ENCODE peak calls at places on chromosomes 4 and X, in eight cellular contexts. B is adrenal gland, N is NB4, A is mesothelial cell of epicardium, P is dorsolateral prefrontal cortex, C is nephron progenitor cell, M is fibroblast of the aortic adventitia, F is tibial nerve. E is an unnamed sample.

GRCh38 chr4:140176735-140177134 is 22.8 kb upstream of the MAML3 start:
- DNase-seq in P (no peak), N (peak), C (no peak), A (no peak), M (peak), B (no peak), F (no peak), E (no peak)

GRCh38 chrX:10506781-10507180 is 113.6 kb downstream of the MID1 start:
- DNase-seq in B (no peak), P (no peak), M (peak), A (no peak), F (no peak), N (no peak), C (no peak), E (no peak)

GRCh38 chr4:74874785-74875367 is 58.0 kb upstream of the PARM1 start:
- DNase-seq in B (peak), A (no peak), C (peak), N (peak), F (no peak), P (peak), M (peak), E (no peak)

GRCh38 chr4:142549726-142550463 is 296.2 kb downstream of the INPP4B start:
- DNase-seq in F (no peak), C (no peak), P (no peak), M (peak), A (no peak), N (no peak), B (no peak), E (no peak)

GRCh38 chr4:67723949-67724348 is 23.0 kb upstream of the UBA6 start:
- DNase-seq in M (no peak), F (no peak), C (no peak), P (no peak), A (no peak), N (no peak), B (no peak), E (no peak)

GRCh38 chr4:100762738-100763137 is 244.9 kb upstream of the EMCN start:
- DNase-seq in B (no peak), P (no peak), F (no peak), N (no peak), A (no peak), M (no peak), C (no peak), E (no peak)

GRCh38 chr4:54971474-54971950 is 153.9 kb downstream of the KDR start:
- DNase-seq in N (peak), A (no peak), M (peak), P (no peak), F (no peak), B (no peak), C (peak), E (no peak)

GRCh38 chrX:65985922-65986588 is 53.8 kb downstream of the VSIG4 start:
- DNase-seq in C (peak), A (no peak), M (peak), F (no peak), N (peak), B (peak), P (no peak), E (no peak)

GRCh38 chrX:19824603-19825002 is 62.8 kb downstream of the SH3KBP1 start:
- DNase-seq in C (no peak), F (no peak), N (no peak), B (no peak), M (no peak), P (no peak), A (no peak), E (no peak)

GRCh38 chr4:143046454-143046853 is 138.3 kb upstream of the USP38 start:
- DNase-seq in B (no peak), A (no peak), C (no peak), M (peak), N (no peak), F (no peak), P (no peak), E (no peak)

GRCh38 chr4:98314791-98315565 is 53.8 kb downstream of the RAP1GDS1 start:
- DNase-seq in B (no peak), M (peak), P (no peak), N (no peak), F (no peak), C (no peak), A (no peak), E (no peak)

GRCh38 chr4:61773655-61774245 is 573.6 kb downstream of the ADGRL3 start:
- DNase-seq in M (no peak), P (no peak), B (no peak), C (no peak), A (no peak), F (no peak), N (no peak), E (no peak)

GRCh38 chr4:157405070-157405469 is 184.5 kb downstream of the GRIA2 start:
- DNase-seq in B (no peak), A (no peak), M (no peak), N (no peak), C (no peak), P (no peak), F (no peak), E (no peak)

GRCh38 chrX:103157511-103158316 is 57.2 kb upstream of the BEX4 start:
- DNase-seq in F (no peak), N (peak), B (peak), P (peak), A (no peak), C (peak), M (peak), E (no peak)

GRCh38 chr4:25020240-25020639 is 10.5 kb downstream of the LGI2 start:
- DNase-seq in F (no peak), M (peak), P (no peak), B (no peak), N (no peak), A (no peak), C (no peak), E (peak)

GRCh38 chr4:123037809-123038208 is 115.4 kb upstream of the NUDT6 start:
- DNase-seq in F (no peak), A (no peak), B (no peak), P (no peak), N (no peak), C (no peak), M (peak), E (no peak)

GRCh38 chrX:38220024-38220935 is at the start of gene SRPX:
- DNase-seq in A (no peak), N (peak), M (peak), P (no peak), C (peak), F (no peak), B (peak), E (peak)

GRCh38 chr4:73816814-73817213 is 19.7 kb upstream of the CXCL6 start:
- DNase-seq in F (no peak), A (no peak), B (no peak), P (no peak), C (no peak), M (peak), N (peak), E (no peak)

GRCh38 chr4:20662851-20663250 is 37.4 kb upstream of the PACRGL start:
- DNase-seq in M (peak), A (no peak), F (no peak), P (no peak), C (no peak), B (no peak), N (no peak), E (no peak)

GRCh38 chr4:2515835-2516550 is 20.5 kb upstream of the FAM193A start:
- DNase-seq in B (no peak), F (peak), A (no peak), C (no peak), M (no peak), N (no peak), P (no peak), E (no peak)

GRCh38 chr4:170581322-170581721 is 491.6 kb upstream of the AADAT start:
- DNase-seq in B (no peak), M (no peak), P (no peak), A (no peak), F (no peak), C (no peak), N (no peak), E (no peak)

GRCh38 chr4:98572697-98573096 is 85.7 kb downstream of the TSPAN5 start:
- DNase-seq in C (no peak), M (no peak), A (no peak), F (no peak), P (no peak), N (no peak), B (no peak), E (no peak)

GRCh38 chr4:113708250-113708649 is 53.3 kb downstream of the CAMK2D start:
- DNase-seq in B (no peak), F (no peak), M (no peak), C (no peak), P (no peak), N (no peak), A (no peak), E (no peak)

GRCh38 chr4:129839687-129840086 is 743.7 kb downstream of the C4orf33 start:
- DNase-seq in B (no peak), F (no peak), N (no peak), P (no peak), A (no peak), M (peak), C (no peak), E (no peak)

GRCh38 chr4:149711588-149711987 is 104.1 kb downstream of the IQCM start:
- DNase-seq in N (no peak), A (no peak), P (no peak), M (no peak), F (no peak), B (no peak), C (no peak), E (no peak)

DNA sequence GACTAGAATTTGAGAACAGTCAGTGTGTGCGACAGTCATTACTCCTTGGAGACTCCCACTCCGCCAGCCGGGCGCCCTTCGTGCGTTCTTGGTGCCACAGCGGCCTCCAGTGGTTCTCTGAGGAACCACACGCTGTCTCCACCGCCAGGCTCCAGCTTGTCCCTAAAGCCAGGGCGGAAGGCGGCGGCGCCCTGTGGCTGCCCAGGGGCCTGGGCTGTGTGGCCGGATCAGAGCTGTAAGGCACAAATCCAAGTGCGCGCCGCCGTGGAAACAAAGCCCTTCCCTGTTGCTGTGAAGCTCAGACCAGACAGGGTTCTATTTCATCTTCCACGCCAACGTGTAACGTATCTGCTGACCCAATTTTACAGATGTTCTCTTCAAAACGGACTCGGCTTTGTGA is 34.1 kb downstream of the IDS start:
- DNase-seq in F (peak), M (peak), N (peak), A (peak), C (peak), P (peak), B (peak), E (peak)
- TF ChIP-seq CTCF in F (peak), M (peak), N (peak), A (peak), C (peak), P (peak), B (peak), E (peak)

DNA sequence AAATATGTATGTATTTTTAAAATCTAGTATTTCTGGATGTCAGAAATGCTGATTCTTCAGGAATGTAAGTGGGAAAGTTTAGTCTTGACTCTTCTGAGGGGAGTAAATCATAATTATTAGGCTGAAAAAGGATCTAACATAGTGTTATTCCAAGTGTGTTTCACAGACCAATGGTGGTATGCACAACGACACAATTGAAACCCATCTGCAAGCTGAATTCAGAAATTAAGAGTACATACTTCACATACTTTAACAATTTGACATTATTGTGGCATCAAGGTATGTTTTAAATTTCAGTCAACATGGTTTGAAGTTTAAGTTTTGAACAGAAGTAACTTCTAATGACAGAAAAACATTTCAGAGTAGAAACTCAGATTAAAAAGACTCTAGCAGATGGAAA is 236.7 kb downstream of the SLC7A11 start:
- DNase-seq in P (no peak), N (no peak), F (no peak), C (no peak), A (no peak), B (no peak), M (no peak), E (no peak)
- TF ChIP-seq CTCF in P (no peak), N (no peak), F (no peak), C (no peak), A (no peak), B (no peak), M (no peak), E (no peak)

GRCh38 chr4:84852081-84852480 is 114.4 kb downstream of the WDFY3 start:
- DNase-seq in B (no peak), N (no peak), M (peak), F (no peak), C (no peak), A (no peak), P (no peak), E (no peak)
- TF ChIP-seq CTCF in B (no peak), N (no peak), M (no peak), F (no peak), C (no peak), A (no peak), P (no peak), E (no peak)

DNA sequence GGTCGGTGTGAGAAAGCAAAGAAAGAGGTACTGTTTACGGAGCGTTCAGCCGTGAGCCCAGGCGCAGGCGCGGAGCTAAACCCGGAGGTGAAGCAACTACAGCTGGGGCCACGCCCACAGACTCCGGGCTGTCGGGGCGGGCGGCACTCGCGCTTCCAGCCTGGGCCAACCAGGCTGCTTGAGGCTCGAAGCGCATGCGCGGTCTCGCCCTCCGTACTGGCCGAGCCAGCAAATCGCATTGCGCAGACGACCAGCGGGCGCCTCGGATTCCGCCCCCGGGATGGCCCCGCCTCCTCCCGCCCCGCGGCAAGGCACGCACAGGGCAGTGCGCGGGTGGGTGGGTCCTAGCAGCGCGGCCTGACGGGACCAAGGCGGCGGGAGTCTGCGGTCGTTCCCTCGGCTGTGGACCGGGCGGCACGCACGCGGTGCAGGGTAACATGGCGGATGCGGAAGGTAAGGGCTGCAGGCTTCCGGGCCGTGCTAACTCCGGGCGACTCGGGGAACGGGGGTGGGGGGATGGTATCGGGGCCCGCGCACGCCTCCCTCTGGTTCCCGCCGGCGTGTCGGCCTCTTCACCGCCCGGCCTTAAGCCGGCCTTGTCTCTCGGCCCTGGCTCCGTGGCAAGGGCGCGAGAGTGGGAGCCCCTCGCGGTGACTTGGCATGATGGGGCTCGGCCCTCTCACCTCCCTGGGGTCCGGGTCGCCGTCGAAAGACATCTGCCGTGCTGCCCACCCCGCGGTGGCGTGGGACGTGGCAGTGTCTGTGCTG is at the start of gene DKC1:
- DNase-seq in M (peak), P (peak), B (peak), C (peak), N (peak), F (peak), A (peak), E (peak)
- TF ChIP-seq CTCF in M (no peak), P (no peak), B (no peak), C (no peak), N (no peak), F (no peak), A (no peak), E (peak)

DNA sequence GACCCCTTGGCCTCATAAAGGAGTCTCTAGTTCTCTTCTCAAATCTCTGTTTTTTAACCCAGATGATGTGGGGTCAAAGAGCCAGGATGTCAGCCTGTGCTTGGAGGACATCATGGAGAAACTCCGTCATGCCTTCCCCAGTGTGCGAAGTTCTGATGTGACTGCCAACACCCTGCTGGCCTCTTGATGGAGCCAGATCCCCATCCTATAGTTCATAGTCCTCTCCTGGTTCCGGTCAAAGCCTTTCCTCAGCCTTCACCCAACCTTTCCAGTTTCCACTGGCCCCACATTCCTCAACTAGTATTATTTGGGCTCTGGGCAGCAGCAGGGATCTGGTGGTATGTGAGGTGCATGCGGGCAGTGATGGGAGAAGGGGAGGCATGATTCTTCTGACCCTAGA is 30.7 kb downstream of the TAF7L start:
- DNase-seq in A (no peak), B (no peak), P (no peak), C (no peak), F (no peak), N (peak), M (peak), E (no peak)
- TF ChIP-seq CTCF in A (no peak), B (no peak), P (no peak), C (no peak), F (no peak), N (peak), M (peak), E (peak)

GRCh38 chr4:86274642-86275041 is 85.2 kb downstream of the MAPK10 start:
- DNase-seq in A (no peak), N (no peak), F (no peak), B (no peak), C (no peak), M (no peak), P (no peak), E (no peak)

GRCh38 chr4:86269354-86269753 is 90.5 kb downstream of the MAPK10 start:
- DNase-seq in M (no peak), F (no peak), A (no peak), B (no peak), N (no peak), C (no peak), P (no peak), E (no peak)

DNA sequence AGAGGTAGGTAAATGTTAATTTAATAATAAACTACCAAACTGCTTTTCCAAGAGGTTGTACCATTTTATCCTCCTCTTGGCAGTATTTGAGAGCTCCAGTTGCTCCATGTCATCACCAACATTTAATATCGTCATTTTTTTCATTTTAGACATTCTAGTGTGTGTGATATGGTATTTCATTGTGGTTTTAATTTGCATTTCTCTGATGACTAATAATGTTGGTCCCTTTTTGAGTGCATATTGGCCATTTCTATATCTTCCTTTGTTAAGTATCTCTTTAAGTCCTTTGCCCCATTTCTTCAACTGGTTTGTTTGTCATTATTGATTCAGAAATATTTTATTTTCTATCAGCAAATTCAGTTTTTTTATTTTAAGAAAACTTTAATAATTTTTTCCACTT is 88.8 kb downstream of the MAPK10 start:
- DNase-seq in B (no peak), A (no peak), C (no peak), F (no peak), P (no peak), M (no peak), N (no peak), E (no peak)
- TF ChIP-seq CTCF in B (no peak), A (no peak), C (no peak), F (no peak), P (no peak), M (no peak), N (no peak), E (no peak)

GRCh38 chr4:120922390-120923200 is at the start of gene PRDM5:
- DNase-seq in A (peak), M (peak), N (no peak), B (peak), F (peak), P (no peak), C (peak), E (peak)
- TF ChIP-seq CTCF in A (no peak), M (peak), N (no peak), B (no peak), F (no peak), P (no peak), C (no peak), E (peak)